ENCODE peak calls at places on chromosomes 12 and 14, in seven cellular contexts. F, K, E, B, M, Q and C are unnamed samples.

GRCh38 chr12:86249856-86250255 is 6.3 kb downstream of the MGAT4C start:
- DNase-seq in F (no peak), K (no peak), E (no peak), B (no peak), M (no peak), Q (no peak), C (peak)

GRCh38 chr12:20142295-20142694 is 226.0 kb upstream of the PDE3A start:
- DNase-seq in F (no peak), K (no peak), E (no peak), B (no peak), M (no peak), Q (no peak), C (peak)

GRCh38 chr14:105838591-105839424 is 312.4 kb downstream of the TMEM121 start:
- DNase-seq in F (no peak), K (no peak), E (no peak), B (no peak), M (no peak), Q (no peak), C (no peak)

GRCh38 chr14:94897092-94897491 is 127.2 kb upstream of the GSC start:
- DNase-seq in F (peak), K (no peak), E (no peak), B (no peak), M (no peak), Q (no peak), C (peak)

GRCh38 chr12:6067152-6067916 is 57.1 kb downstream of the VWF start:
- DNase-seq in F (no peak), K (no peak), E (peak), B (no peak), M (no peak), Q (no peak), C (no peak)

GRCh38 chr14:38389666-38390065 is 133.8 kb upstream of the CLEC14A start:
- DNase-seq in F (peak), K (no peak), E (no peak), B (no peak), M (no peak), Q (no peak), C (peak)

GRCh38 chr14:105030836-105031396 is 10.0 kb upstream of the CDCA4 start:
- DNase-seq in F (no peak), K (no peak), E (no peak), B (no peak), M (no peak), Q (no peak), C (no peak)

GRCh38 chr12:53984901-53985357 is at the start of gene HOXC10:
- DNase-seq in F (peak), K (peak), E (no peak), B (peak), M (peak), Q (peak), C (peak)

GRCh38 chr14:93991212-93991611 is 5.9 kb upstream of the CCDC197 start:
- DNase-seq in F (no peak), K (no peak), E (no peak), B (no peak), M (no peak), Q (no peak), C (no peak)

GRCh38 chr12:49967042-49967776 is 5.5 kb downstream of the AQP5 start:
- DNase-seq in F (peak), K (peak), E (peak), B (peak), M (peak), Q (peak), C (peak)

GRCh38 chr14:104844306-104845032 is 20.6 kb upstream of the CEP170B start:
- DNase-seq in F (no peak), K (no peak), E (no peak), B (no peak), M (no peak), Q (no peak), C (no peak)

GRCh38 chr12:132827763-132828703 is 636 bp downstream of the GOLGA3 start:
- DNase-seq in F (peak), K (no peak), E (peak), B (no peak), M (peak), Q (peak), C (peak)

GRCh38 chr12:106090586-106091411 is 48.0 kb downstream of the NUAK1 start:
- DNase-seq in F (peak), K (no peak), E (no peak), B (no peak), M (no peak), Q (no peak), C (peak)

GRCh38 chr12:49507139-49507538 is 31.7 kb upstream of the KCNH3 start:
- DNase-seq in F (peak), K (no peak), E (no peak), B (no peak), M (no peak), Q (no peak), C (peak)

GRCh38 chr14:38950676-38951075 is 152.4 kb downstream of the SEC23A start:
- DNase-seq in F (no peak), K (no peak), E (no peak), B (no peak), M (no peak), Q (no peak), C (no peak)

GRCh38 chr12:109098142-109098652 is 800 bp downstream of the UNG start:
- DNase-seq in F (peak), K (no peak), E (peak), B (no peak), M (no peak), Q (peak), C (peak)

GRCh38 chr12:59459966-59460365 is 135.9 kb upstream of the SLC16A7 start:
- DNase-seq in F (peak), K (no peak), E (no peak), B (no peak), M (no peak), Q (no peak), C (peak)

GRCh38 chr14:68140111-68140741 is 320.6 kb downstream of the RAD51B start:
- DNase-seq in F (peak), K (no peak), E (peak), B (no peak), M (no peak), Q (peak), C (peak)

GRCh38 chr12:88029093-88029665 is at the start of gene C12orf50:
- DNase-seq in F (no peak), K (no peak), E (no peak), B (no peak), M (no peak), Q (no peak), C (no peak)

GRCh38 chr12:43786899-43787693 is 19.0 kb downstream of the TWF1 start:
- DNase-seq in F (no peak), K (no peak), E (no peak), B (no peak), M (no peak), Q (no peak), C (peak)

GRCh38 chr12:633731-634130 is 29.5 kb downstream of the NINJ2 start:
- DNase-seq in F (no peak), K (no peak), E (no peak), B (no peak), M (no peak), Q (no peak), C (no peak)

GRCh38 chr12:21989819-21990412 is 48.7 kb upstream of the ABCC9 start:
- DNase-seq in F (peak), K (no peak), E (peak), B (no peak), M (no peak), Q (no peak), C (peak)

GRCh38 chr12:82326905-82327503 is 31.2 kb downstream of the CCDC59 start:
- DNase-seq in F (peak), K (no peak), E (peak), B (peak), M (no peak), Q (no peak), C (peak)

GRCh38 chr12:24014240-24014639 is 64.8 kb upstream of the SOX5 start:
- DNase-seq in F (no peak), K (no peak), E (no peak), B (no peak), M (no peak), Q (no peak), C (no peak)

GRCh38 chr14:92848941-92849340 is 54.8 kb downstream of the GOLGA5 start:
- DNase-seq in F (no peak), K (no peak), E (no peak), B (peak), M (no peak), Q (peak), C (no peak)

GRCh38 chr12:50275545-50275944 is 7.8 kb downstream of the LIMA1 start:
- DNase-seq in F (no peak), K (no peak), E (peak), B (no peak), M (no peak), Q (peak), C (no peak)

GRCh38 chr14:101134851-101135486 is 231.4 kb upstream of the RTL1 start:
- DNase-seq in F (no peak), K (no peak), E (no peak), B (no peak), M (no peak), Q (no peak), C (peak)

GRCh38 chr14:38285962-38286361 is 30.1 kb upstream of the CLEC14A start:
- DNase-seq in F (no peak), K (no peak), E (no peak), B (no peak), M (no peak), Q (no peak), C (no peak)

GRCh38 chr12:12897286-12897685 is 5.9 kb downstream of the GPRC5A start:
- DNase-seq in F (no peak), K (no peak), E (no peak), B (no peak), M (no peak), Q (no peak), C (no peak)

GRCh38 chr12:58965568-58965967 is 45.3 kb upstream of the LRIG3 start:
- DNase-seq in F (no peak), K (no peak), E (no peak), B (no peak), M (no peak), Q (no peak), C (no peak)

GRCh38 chr12:6635856-6636521 is at the start of gene LPAR5:
- DNase-seq in F (peak), K (no peak), E (peak), B (no peak), M (peak), Q (no peak), C (peak)

GRCh38 chr12:49330631-49331359 is 6.2 kb downstream of the C1QL4 start:
- DNase-seq in F (no peak), K (no peak), E (no peak), B (no peak), M (no peak), Q (no peak), C (no peak)

GRCh38 chr14:82070040-82070439 is 536.4 kb upstream of the SEL1L start:
- DNase-seq in F (no peak), K (no peak), E (no peak), B (no peak), M (no peak), Q (no peak), C (no peak)